ENCODE peak calls at places on chromosomes 2 and 18, in eight cellular contexts. One of them, this sample, is unnamed.

GRCh38 chr18:5073026-5073944 is 123.8 kb downstream of the AKAIN1 start:
- DNase-seq in endodermal cell: peak; percentile 76
- DNase-seq in Calu3: peak; percentile 37
- DNase-seq in fibroblast of lung: peak; percentile 17
- DNase-seq in spleen: no peak
- DNase-seq in left ventricle myocardium inferior: no peak
- DNase-seq in pancreas: no peak
- DNase-seq in CD8-positive, alpha-beta T cell: no peak
- DNase-seq in this sample: no peak

GRCh38 chr2:131027566-131028528 is 65.4 kb downstream of the FAM168B start:
- DNase-seq in endodermal cell: peak; percentile 19
- DNase-seq in Calu3: no peak
- DNase-seq in fibroblast of lung: no peak
- DNase-seq in spleen: peak; percentile 59
- DNase-seq in left ventricle myocardium inferior: no peak
- DNase-seq in pancreas: no peak
- DNase-seq in CD8-positive, alpha-beta T cell: no peak
- DNase-seq in this sample: no peak

GRCh38 chr2:27954261-27954673 is 63.7 kb downstream of the BABAM2 start:
- DNase-seq in endodermal cell: no peak
- DNase-seq in Calu3: no peak
- DNase-seq in fibroblast of lung: peak; percentile 69
- DNase-seq in spleen: no peak
- DNase-seq in left ventricle myocardium inferior: no peak
- DNase-seq in pancreas: no peak
- DNase-seq in CD8-positive, alpha-beta T cell: no peak
- DNase-seq in this sample: no peak

GRCh38 chr2:109000654-109001600 is 11.9 kb upstream of the EDAR start:
- DNase-seq in endodermal cell: no peak
- DNase-seq in Calu3: no peak
- DNase-seq in fibroblast of lung: no peak
- DNase-seq in spleen: no peak
- DNase-seq in left ventricle myocardium inferior: no peak
- DNase-seq in pancreas: no peak
- DNase-seq in CD8-positive, alpha-beta T cell: no peak
- DNase-seq in this sample: no peak

GRCh38 chr2:26080356-26080755 is 46.5 kb downstream of the RAB10 start:
- DNase-seq in endodermal cell: no peak
- DNase-seq in Calu3: no peak
- DNase-seq in fibroblast of lung: no peak
- DNase-seq in spleen: no peak
- DNase-seq in left ventricle myocardium inferior: no peak
- DNase-seq in pancreas: no peak
- DNase-seq in CD8-positive, alpha-beta T cell: no peak
- DNase-seq in this sample: no peak

GRCh38 chr2:144414324-144414845 is 105.5 kb downstream of the ZEB2 start:
- DNase-seq in endodermal cell: no peak
- DNase-seq in Calu3: peak; percentile 0
- DNase-seq in fibroblast of lung: peak; percentile 92
- DNase-seq in spleen: peak; percentile 80
- DNase-seq in left ventricle myocardium inferior: no peak
- DNase-seq in pancreas: no peak
- DNase-seq in CD8-positive, alpha-beta T cell: no peak
- DNase-seq in this sample: no peak

GRCh38 chr18:79396431-79397287 is 929 bp downstream of the NFATC1 start:
- DNase-seq in endodermal cell: peak; percentile 81
- DNase-seq in Calu3: peak; percentile 50
- DNase-seq in fibroblast of lung: peak; percentile 59
- DNase-seq in spleen: peak; percentile 92
- DNase-seq in left ventricle myocardium inferior: peak; percentile 66
- DNase-seq in pancreas: peak; percentile 83
- DNase-seq in CD8-positive, alpha-beta T cell: no peak
- DNase-seq in this sample: no peak

GRCh38 chr2:179377296-179377695 is 112.7 kb upstream of the SESTD1 start:
- DNase-seq in endodermal cell: no peak
- DNase-seq in Calu3: no peak
- DNase-seq in fibroblast of lung: peak; percentile 47
- DNase-seq in spleen: no peak
- DNase-seq in left ventricle myocardium inferior: no peak
- DNase-seq in pancreas: no peak
- DNase-seq in CD8-positive, alpha-beta T cell: no peak
- DNase-seq in this sample: no peak

GRCh38 chr2:25673170-25674002 is at the start of gene DTNB:
- DNase-seq in endodermal cell: peak; percentile 91
- DNase-seq in Calu3: peak; percentile 88
- DNase-seq in fibroblast of lung: peak; percentile 57
- DNase-seq in spleen: peak; percentile 96
- DNase-seq in left ventricle myocardium inferior: peak; percentile 82
- DNase-seq in pancreas: peak; percentile 94
- DNase-seq in CD8-positive, alpha-beta T cell: peak; percentile 52
- DNase-seq in this sample: peak; percentile 68

GRCh38 chr2:173092844-173093402 is 17.3 kb downstream of the MAP3K20 start:
- DNase-seq in endodermal cell: no peak
- DNase-seq in Calu3: no peak
- DNase-seq in fibroblast of lung: no peak
- DNase-seq in spleen: no peak
- DNase-seq in left ventricle myocardium inferior: no peak
- DNase-seq in pancreas: no peak
- DNase-seq in CD8-positive, alpha-beta T cell: no peak
- DNase-seq in this sample: no peak

GRCh38 chr2:173087793-173088493 is 12.3 kb downstream of the MAP3K20 start:
- DNase-seq in endodermal cell: no peak
- DNase-seq in Calu3: no peak
- DNase-seq in fibroblast of lung: no peak
- DNase-seq in spleen: no peak
- DNase-seq in left ventricle myocardium inferior: no peak
- DNase-seq in pancreas: no peak
- DNase-seq in CD8-positive, alpha-beta T cell: no peak
- DNase-seq in this sample: no peak

GRCh38 chr2:173090291-173090877 is 14.7 kb downstream of the MAP3K20 start:
- DNase-seq in endodermal cell: peak; percentile 51
- DNase-seq in Calu3: no peak
- DNase-seq in fibroblast of lung: peak; percentile 84
- DNase-seq in spleen: no peak
- DNase-seq in left ventricle myocardium inferior: peak; percentile 30
- DNase-seq in pancreas: no peak
- DNase-seq in CD8-positive, alpha-beta T cell: no peak
- DNase-seq in this sample: no peak

GRCh38 chr2:173094731-173095130 is 19.1 kb downstream of the MAP3K20 start:
- DNase-seq in endodermal cell: no peak
- DNase-seq in Calu3: no peak
- DNase-seq in fibroblast of lung: no peak
- DNase-seq in spleen: no peak
- DNase-seq in left ventricle myocardium inferior: no peak
- DNase-seq in pancreas: no peak
- DNase-seq in CD8-positive, alpha-beta T cell: no peak
- DNase-seq in this sample: no peak

DNA sequence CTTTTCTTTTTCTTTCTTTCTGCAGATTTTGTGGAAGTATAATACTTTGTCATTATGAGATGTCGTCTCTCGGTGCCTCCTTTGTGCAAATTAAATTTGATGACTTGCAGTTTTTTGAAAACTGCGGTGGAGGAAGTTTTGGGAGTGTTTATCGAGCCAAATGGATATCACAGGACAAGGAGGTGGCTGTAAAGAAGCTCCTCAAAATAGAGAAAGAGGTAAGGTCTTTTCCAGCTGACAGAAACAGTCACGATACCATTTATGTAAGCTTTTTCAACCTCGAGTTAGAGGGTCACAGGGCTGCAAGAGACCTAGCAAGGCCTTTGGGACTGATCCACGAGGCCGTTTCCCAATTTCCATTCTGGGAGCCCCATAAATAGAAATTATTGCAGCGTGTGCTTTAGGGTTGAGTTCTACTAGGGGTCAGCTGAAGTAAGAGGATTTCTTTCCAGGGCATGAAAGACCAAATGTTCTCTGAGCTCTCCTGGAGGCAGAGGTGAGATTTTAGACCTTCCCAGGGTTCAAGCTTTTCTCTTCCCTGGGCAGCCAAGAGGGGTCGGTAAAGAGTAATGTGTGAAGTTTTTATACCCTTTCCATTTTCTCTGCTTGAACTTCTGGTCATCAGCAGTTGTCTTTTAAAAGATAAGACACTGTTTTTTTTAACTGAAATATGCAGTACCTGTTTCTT is 15.5 kb downstream of the MAP3K20 start:
- DNase-seq in endodermal cell: no peak
- DNase-seq in Calu3: no peak
- DNase-seq in fibroblast of lung: no peak
- DNase-seq in spleen: no peak
- DNase-seq in left ventricle myocardium inferior: peak; percentile 23
- DNase-seq in pancreas: no peak
- DNase-seq in CD8-positive, alpha-beta T cell: no peak
- DNase-seq in this sample: no peak
- TF ChIP-seq CTCF in endodermal cell: peak; percentile 73
- TF ChIP-seq CTCF in Calu3: no peak
- TF ChIP-seq CTCF in fibroblast of lung: peak; percentile 51
- TF ChIP-seq CTCF in spleen: no peak
- TF ChIP-seq CTCF in left ventricle myocardium inferior: peak; percentile 63
- TF ChIP-seq CTCF in pancreas: no peak
- TF ChIP-seq CTCF in CD8-positive, alpha-beta T cell: no peak
- TF ChIP-seq CTCF in this sample: no peak

DNA sequence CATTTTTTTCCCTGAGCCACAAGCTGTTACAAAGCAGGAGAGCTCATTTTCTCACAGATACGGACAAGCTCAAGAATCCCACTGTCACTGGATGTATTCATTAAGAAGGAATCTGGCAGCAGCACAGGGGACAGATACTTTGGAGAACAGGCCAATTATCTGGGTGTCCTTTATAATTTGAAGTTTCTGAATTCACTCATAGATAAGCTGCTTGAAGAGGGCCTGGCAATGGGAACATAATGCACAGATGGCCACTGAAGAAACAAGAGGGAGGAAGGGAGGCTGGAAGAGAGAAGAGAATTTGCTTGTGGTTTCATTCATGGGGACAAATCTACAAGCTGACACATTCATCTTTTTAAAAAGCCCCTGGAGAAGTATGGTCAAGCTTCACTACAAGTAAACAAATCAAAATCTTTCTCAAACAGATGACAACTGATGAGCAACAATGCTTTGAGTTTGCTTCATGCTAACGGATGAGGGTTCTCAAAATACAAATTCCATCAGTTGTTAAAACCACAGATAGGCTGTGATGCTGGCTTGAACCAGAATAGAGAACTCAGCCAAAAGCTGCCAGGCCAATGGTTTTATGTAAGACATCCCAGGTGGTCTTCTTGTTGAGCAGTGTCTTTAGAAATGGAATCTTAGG is 11.9 kb downstream of the BCL2 start:
- DNase-seq in endodermal cell: no peak
- DNase-seq in Calu3: no peak
- DNase-seq in fibroblast of lung: peak; percentile 22
- DNase-seq in spleen: no peak
- DNase-seq in left ventricle myocardium inferior: no peak
- DNase-seq in pancreas: no peak
- DNase-seq in CD8-positive, alpha-beta T cell: no peak
- DNase-seq in this sample: no peak
- TF ChIP-seq CTCF in endodermal cell: no peak
- TF ChIP-seq CTCF in Calu3: no peak
- TF ChIP-seq CTCF in fibroblast of lung: no peak
- TF ChIP-seq CTCF in spleen: no peak
- TF ChIP-seq CTCF in left ventricle myocardium inferior: no peak
- TF ChIP-seq CTCF in pancreas: no peak
- TF ChIP-seq CTCF in CD8-positive, alpha-beta T cell: no peak
- TF ChIP-seq CTCF in this sample: no peak

DNA sequence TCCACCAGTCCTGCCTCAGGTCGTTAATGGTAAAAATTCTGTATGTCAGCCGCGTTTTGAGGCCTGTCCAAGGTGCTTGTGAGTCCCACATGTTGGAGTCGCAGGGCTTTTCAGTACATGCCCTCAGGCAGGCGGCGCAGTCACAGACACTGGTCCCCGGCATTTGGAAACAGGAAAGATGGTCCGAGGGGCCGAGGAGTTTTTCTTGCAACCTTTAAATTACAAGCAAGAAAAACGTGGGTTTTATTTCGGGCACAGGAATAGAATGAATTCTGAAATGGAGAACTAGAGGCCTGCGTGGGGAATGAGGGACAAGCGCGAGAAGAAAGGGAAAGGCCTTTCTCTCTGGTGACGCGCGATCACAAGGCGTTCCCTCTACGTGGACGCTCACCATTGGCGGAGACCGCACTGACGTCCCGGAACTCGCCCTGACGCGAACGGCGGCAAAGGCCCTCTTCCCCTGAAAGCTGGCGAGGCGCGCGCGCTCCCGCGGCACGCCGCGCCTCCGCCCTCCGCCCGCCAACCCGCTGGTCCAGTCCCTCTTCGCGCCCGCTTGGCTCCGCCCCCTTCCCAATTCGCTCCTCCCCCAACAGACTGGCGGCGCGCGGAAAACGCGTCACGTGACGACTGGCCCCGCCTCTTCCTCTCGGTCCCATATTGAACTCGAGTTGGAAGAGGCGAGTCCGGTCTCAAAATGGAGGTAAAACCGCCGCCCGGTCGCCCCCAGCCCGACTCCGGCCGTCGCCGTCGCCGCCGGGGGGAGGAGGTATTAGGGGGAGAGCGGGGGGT is at the start of gene HNRNPA3:
- DNase-seq in endodermal cell: peak; percentile 100
- DNase-seq in Calu3: peak; percentile 99
- DNase-seq in fibroblast of lung: peak; percentile 98
- DNase-seq in spleen: peak; percentile 100
- DNase-seq in left ventricle myocardium inferior: peak; percentile 99
- DNase-seq in pancreas: peak; percentile 100
- DNase-seq in CD8-positive, alpha-beta T cell: peak; percentile 100
- DNase-seq in this sample: peak; percentile 97
- TF ChIP-seq CTCF in endodermal cell: peak; percentile 43
- TF ChIP-seq CTCF in Calu3: no peak
- TF ChIP-seq CTCF in fibroblast of lung: peak; percentile 30
- TF ChIP-seq CTCF in spleen: peak; percentile 27
- TF ChIP-seq CTCF in left ventricle myocardium inferior: peak; percentile 49
- TF ChIP-seq CTCF in pancreas: no peak
- TF ChIP-seq CTCF in CD8-positive, alpha-beta T cell: no peak
- TF ChIP-seq CTCF in this sample: no peak

DNA sequence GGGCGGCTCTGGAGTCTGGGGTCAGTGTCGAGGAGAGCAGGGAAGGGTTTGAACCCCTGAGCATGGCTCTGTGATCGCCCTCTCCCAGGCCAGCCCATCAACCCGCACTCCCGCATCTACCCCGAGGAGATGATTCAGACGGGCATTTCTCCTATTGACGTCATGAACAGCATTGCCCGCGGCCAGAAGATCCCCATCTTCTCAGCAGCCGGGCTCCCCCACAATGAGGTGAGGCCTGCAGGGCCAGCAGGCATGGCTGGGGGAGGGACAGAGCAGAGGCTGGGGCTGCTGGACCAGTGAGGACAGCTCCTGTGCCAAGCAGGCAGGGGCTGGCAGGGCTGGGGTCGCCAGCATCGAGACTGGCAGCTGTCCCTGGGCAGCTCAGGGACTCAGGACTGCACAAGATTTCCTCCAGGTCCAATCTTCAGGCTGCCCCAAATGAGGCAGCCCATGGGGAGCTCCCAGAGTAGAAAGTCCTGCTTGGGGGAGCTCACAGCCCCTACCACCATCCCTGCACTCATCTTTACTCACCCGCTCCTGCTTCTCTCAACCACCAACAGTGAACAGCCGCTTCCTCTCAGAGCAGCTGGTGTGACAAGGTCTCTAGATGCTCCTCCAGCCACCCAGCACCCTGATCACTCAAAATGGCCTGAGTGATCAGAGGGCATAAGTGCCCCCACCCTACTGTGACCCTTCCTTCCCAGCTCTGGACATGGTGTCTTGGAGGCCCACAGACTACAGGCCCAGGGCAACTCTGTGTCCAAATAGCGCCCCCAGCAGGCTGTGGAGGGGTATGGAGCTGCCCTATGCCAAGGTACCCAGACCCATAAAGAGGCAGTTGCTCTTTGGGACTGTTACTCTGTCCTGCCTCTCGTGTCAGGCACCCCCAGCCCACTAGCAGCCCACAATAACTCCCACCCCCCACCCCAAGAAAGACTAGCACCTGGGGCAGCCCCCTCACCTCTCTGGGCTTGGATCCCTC is 18.3 kb upstream of the ANKRD53 start:
- DNase-seq in endodermal cell: peak; percentile 83
- DNase-seq in Calu3: no peak
- DNase-seq in fibroblast of lung: no peak
- DNase-seq in spleen: peak; percentile 58
- DNase-seq in left ventricle myocardium inferior: no peak
- DNase-seq in pancreas: no peak
- DNase-seq in CD8-positive, alpha-beta T cell: no peak
- DNase-seq in this sample: no peak
- TF ChIP-seq CTCF in endodermal cell: peak; percentile 67
- TF ChIP-seq CTCF in Calu3: peak; percentile 19
- TF ChIP-seq CTCF in fibroblast of lung: no peak
- TF ChIP-seq CTCF in spleen: no peak
- TF ChIP-seq CTCF in left ventricle myocardium inferior: no peak
- TF ChIP-seq CTCF in pancreas: no peak
- TF ChIP-seq CTCF in CD8-positive, alpha-beta T cell: no peak
- TF ChIP-seq CTCF in this sample: no peak

This sample was measured in omental fat pad.